ENCODE peak calls at places on chromosomes 5 and 9, in eight cellular contexts. One of them, this sample, is unnamed.

GRCh38 chr9:86990276-86990675 is 43.0 kb upstream of the GAS1 start:
- DNase-seq in transverse colon: no peak
- DNase-seq in naive thymus-derived CD4-positive, alpha-beta T cell: no peak
- DNase-seq in WERI-Rb-1: no peak
- DNase-seq in heart left ventricle: no peak
- DNase-seq in tibial artery: no peak
- DNase-seq in HAP-1: no peak
- DNase-seq in pancreas: no peak
- DNase-seq in this sample: no peak

GRCh38 chr9:99807276-99807852 is 14.3 kb upstream of the NR4A3 start:
- DNase-seq in tibial artery: peak; percentile 81
- DNase-seq in heart left ventricle: peak; percentile 56
- DNase-seq in pancreas: peak; percentile 63
- DNase-seq in HAP-1: peak; percentile 42
- DNase-seq in WERI-Rb-1: peak; percentile 70
- DNase-seq in naive thymus-derived CD4-positive, alpha-beta T cell: peak; percentile 67
- DNase-seq in transverse colon: peak; percentile 63
- DNase-seq in this sample: peak; percentile 76

GRCh38 chr5:43627028-43627427 is 24.0 kb downstream of the NNT start:
- DNase-seq in tibial artery: peak; percentile 28
- DNase-seq in heart left ventricle: peak; percentile 48
- DNase-seq in naive thymus-derived CD4-positive, alpha-beta T cell: no peak
- DNase-seq in pancreas: no peak
- DNase-seq in HAP-1: peak; percentile 62
- DNase-seq in transverse colon: peak; percentile 15
- DNase-seq in WERI-Rb-1: peak; percentile 68
- DNase-seq in this sample: peak; percentile 40

GRCh38 chr9:136821333-136822031 is 13.7 kb downstream of the RABL6 start:
- DNase-seq in pancreas: peak; percentile 27
- DNase-seq in tibial artery: no peak
- DNase-seq in heart left ventricle: no peak
- DNase-seq in transverse colon: no peak
- DNase-seq in naive thymus-derived CD4-positive, alpha-beta T cell: no peak
- DNase-seq in WERI-Rb-1: no peak
- DNase-seq in HAP-1: no peak
- DNase-seq in this sample: no peak

GRCh38 chr5:157665467-157666085 is 5.8 kb upstream of the C5orf52 start:
- DNase-seq in heart left ventricle: no peak
- DNase-seq in HAP-1: no peak
- DNase-seq in transverse colon: no peak
- DNase-seq in pancreas: no peak
- DNase-seq in naive thymus-derived CD4-positive, alpha-beta T cell: no peak
- DNase-seq in WERI-Rb-1: no peak
- DNase-seq in tibial artery: no peak
- DNase-seq in this sample: no peak

GRCh38 chr9:120619751-120620655 is 40.0 kb upstream of the CDK5RAP2 start:
- DNase-seq in transverse colon: peak; percentile 55
- DNase-seq in naive thymus-derived CD4-positive, alpha-beta T cell: peak; percentile 55
- DNase-seq in HAP-1: peak; percentile 76
- DNase-seq in heart left ventricle: peak; percentile 32
- DNase-seq in WERI-Rb-1: peak; percentile 63
- DNase-seq in pancreas: no peak
- DNase-seq in tibial artery: peak; percentile 62
- DNase-seq in this sample: peak; percentile 77

GRCh38 chr5:168822745-168823281 is 243.6 kb upstream of the PANK3 start:
- DNase-seq in tibial artery: peak; percentile 78
- DNase-seq in pancreas: no peak
- DNase-seq in transverse colon: no peak
- DNase-seq in heart left ventricle: no peak
- DNase-seq in HAP-1: no peak
- DNase-seq in naive thymus-derived CD4-positive, alpha-beta T cell: no peak
- DNase-seq in WERI-Rb-1: no peak
- DNase-seq in this sample: no peak

GRCh38 chr5:134022333-134022732 is 17.6 kb upstream of the VDAC1 start:
- DNase-seq in naive thymus-derived CD4-positive, alpha-beta T cell: no peak
- DNase-seq in pancreas: no peak
- DNase-seq in heart left ventricle: peak; percentile 49
- DNase-seq in tibial artery: no peak
- DNase-seq in HAP-1: no peak
- DNase-seq in transverse colon: no peak
- DNase-seq in WERI-Rb-1: no peak
- DNase-seq in this sample: no peak

GRCh38 chr5:97764700-97765099 is 581.7 kb upstream of the RIOK2 start:
- DNase-seq in transverse colon: no peak
- DNase-seq in naive thymus-derived CD4-positive, alpha-beta T cell: no peak
- DNase-seq in HAP-1: no peak
- DNase-seq in WERI-Rb-1: no peak
- DNase-seq in pancreas: no peak
- DNase-seq in tibial artery: no peak
- DNase-seq in heart left ventricle: no peak
- DNase-seq in this sample: no peak

GRCh38 chr9:3348169-3348568 is 177.6 kb downstream of the RFX3 start:
- DNase-seq in HAP-1: no peak
- DNase-seq in pancreas: no peak
- DNase-seq in WERI-Rb-1: no peak
- DNase-seq in transverse colon: no peak
- DNase-seq in naive thymus-derived CD4-positive, alpha-beta T cell: no peak
- DNase-seq in heart left ventricle: no peak
- DNase-seq in tibial artery: no peak
- DNase-seq in this sample: no peak

GRCh38 chr5:118692811-118693342 is 295.5 kb downstream of the DTWD2 start:
- DNase-seq in transverse colon: no peak
- DNase-seq in naive thymus-derived CD4-positive, alpha-beta T cell: no peak
- DNase-seq in pancreas: no peak
- DNase-seq in tibial artery: no peak
- DNase-seq in HAP-1: no peak
- DNase-seq in WERI-Rb-1: peak; percentile 42
- DNase-seq in heart left ventricle: peak; percentile 24
- DNase-seq in this sample: no peak

GRCh38 chr5:57976506-57976905 is 483.4 kb downstream of the PLK2 start:
- DNase-seq in transverse colon: no peak
- DNase-seq in HAP-1: no peak
- DNase-seq in pancreas: no peak
- DNase-seq in WERI-Rb-1: no peak
- DNase-seq in naive thymus-derived CD4-positive, alpha-beta T cell: no peak
- DNase-seq in heart left ventricle: no peak
- DNase-seq in tibial artery: no peak
- DNase-seq in this sample: no peak

GRCh38 chr9:105901514-105902109 is 207.3 kb downstream of the TMEM38B start:
- DNase-seq in transverse colon: no peak
- DNase-seq in naive thymus-derived CD4-positive, alpha-beta T cell: no peak
- DNase-seq in HAP-1: peak; percentile 84
- DNase-seq in tibial artery: no peak
- DNase-seq in WERI-Rb-1: peak; percentile 81
- DNase-seq in pancreas: no peak
- DNase-seq in heart left ventricle: peak; percentile 52
- DNase-seq in this sample: peak; percentile 4

GRCh38 chr9:127418037-127418471 is 6.1 kb upstream of the ZNF79 start:
- DNase-seq in tibial artery: no peak
- DNase-seq in transverse colon: no peak
- DNase-seq in naive thymus-derived CD4-positive, alpha-beta T cell: peak; percentile 38
- DNase-seq in WERI-Rb-1: peak; percentile 89
- DNase-seq in HAP-1: peak; percentile 21
- DNase-seq in heart left ventricle: no peak
- DNase-seq in pancreas: no peak
- DNase-seq in this sample: peak; percentile 16

GRCh38 chr9:530681-531080 is 310.8 kb upstream of the DMRT1 start:
- DNase-seq in heart left ventricle: peak; percentile 67
- DNase-seq in pancreas: peak; percentile 44
- DNase-seq in naive thymus-derived CD4-positive, alpha-beta T cell: no peak
- DNase-seq in tibial artery: peak; percentile 42
- DNase-seq in transverse colon: no peak
- DNase-seq in HAP-1: no peak
- DNase-seq in WERI-Rb-1: no peak
- DNase-seq in this sample: no peak

GRCh38 chr5:128905225-128906110 is 59.8 kb upstream of the SLC27A6 start:
- DNase-seq in naive thymus-derived CD4-positive, alpha-beta T cell: peak; percentile 32
- DNase-seq in tibial artery: no peak
- DNase-seq in heart left ventricle: no peak
- DNase-seq in HAP-1: peak; percentile 53
- DNase-seq in pancreas: no peak
- DNase-seq in transverse colon: peak; percentile 9
- DNase-seq in WERI-Rb-1: peak; percentile 41
- DNase-seq in this sample: peak; percentile 59

GRCh38 chr9:18126776-18127175 is 347.2 kb upstream of the ADAMTSL1 start:
- DNase-seq in tibial artery: no peak
- DNase-seq in transverse colon: no peak
- DNase-seq in heart left ventricle: no peak
- DNase-seq in naive thymus-derived CD4-positive, alpha-beta T cell: no peak
- DNase-seq in pancreas: no peak
- DNase-seq in WERI-Rb-1: no peak
- DNase-seq in HAP-1: no peak
- DNase-seq in this sample: no peak

GRCh38 chr9:101582593-101582992 is 12.2 kb downstream of the PPP3R2 start:
- DNase-seq in tibial artery: no peak
- DNase-seq in WERI-Rb-1: no peak
- DNase-seq in naive thymus-derived CD4-positive, alpha-beta T cell: no peak
- DNase-seq in pancreas: no peak
- DNase-seq in HAP-1: no peak
- DNase-seq in transverse colon: no peak
- DNase-seq in heart left ventricle: no peak
- DNase-seq in this sample: no peak

GRCh38 chr5:14628346-14628745 is 36.2 kb upstream of the OTULIN start:
- DNase-seq in naive thymus-derived CD4-positive, alpha-beta T cell: peak; percentile 32
- DNase-seq in tibial artery: no peak
- DNase-seq in transverse colon: no peak
- DNase-seq in WERI-Rb-1: no peak
- DNase-seq in pancreas: no peak
- DNase-seq in heart left ventricle: no peak
- DNase-seq in HAP-1: peak; percentile 14
- DNase-seq in this sample: peak; percentile 22

GRCh38 chr5:146877783-146878470 is 630 bp downstream of the PPP2R2B start:
- DNase-seq in WERI-Rb-1: peak; percentile 18
- DNase-seq in heart left ventricle: no peak
- DNase-seq in naive thymus-derived CD4-positive, alpha-beta T cell: no peak
- DNase-seq in transverse colon: no peak
- DNase-seq in pancreas: peak; percentile 22
- DNase-seq in HAP-1: no peak
- DNase-seq in tibial artery: no peak
- DNase-seq in this sample: no peak

GRCh38 chr5:122097391-122097790 is 19.3 kb upstream of the LOX start:
- DNase-seq in transverse colon: no peak
- DNase-seq in heart left ventricle: no peak
- DNase-seq in naive thymus-derived CD4-positive, alpha-beta T cell: no peak
- DNase-seq in tibial artery: no peak
- DNase-seq in HAP-1: no peak
- DNase-seq in WERI-Rb-1: no peak
- DNase-seq in pancreas: no peak
- DNase-seq in this sample: no peak

GRCh38 chr9:94128580-94128979 is 44.3 kb downstream of the PTPDC1 start:
- DNase-seq in transverse colon: no peak
- DNase-seq in naive thymus-derived CD4-positive, alpha-beta T cell: no peak
- DNase-seq in tibial artery: no peak
- DNase-seq in heart left ventricle: no peak
- DNase-seq in HAP-1: no peak
- DNase-seq in WERI-Rb-1: no peak
- DNase-seq in pancreas: no peak
- DNase-seq in this sample: no peak
- H3K36me3 ChIP-seq in transverse colon: no peaks in the 10 kb centered on the region
- H3K36me3 ChIP-seq in naive thymus-derived CD4-positive, alpha-beta T cell: no peaks in the 10 kb centered on the region
- H3K36me3 ChIP-seq in tibial artery: no peaks in the 10 kb centered on the region
- H3K36me3 ChIP-seq in heart left ventricle: no peaks in the 10 kb centered on the region
- H3K36me3 ChIP-seq in HAP-1: no peaks in the 10 kb centered on the region
- H3K36me3 ChIP-seq in WERI-Rb-1: no peaks in the 10 kb centered on the region
- H3K36me3 ChIP-seq in pancreas: no peaks in the 10 kb centered on the region
- H3K36me3 ChIP-seq in this sample: no peaks in the 10 kb centered on the region

DNA sequence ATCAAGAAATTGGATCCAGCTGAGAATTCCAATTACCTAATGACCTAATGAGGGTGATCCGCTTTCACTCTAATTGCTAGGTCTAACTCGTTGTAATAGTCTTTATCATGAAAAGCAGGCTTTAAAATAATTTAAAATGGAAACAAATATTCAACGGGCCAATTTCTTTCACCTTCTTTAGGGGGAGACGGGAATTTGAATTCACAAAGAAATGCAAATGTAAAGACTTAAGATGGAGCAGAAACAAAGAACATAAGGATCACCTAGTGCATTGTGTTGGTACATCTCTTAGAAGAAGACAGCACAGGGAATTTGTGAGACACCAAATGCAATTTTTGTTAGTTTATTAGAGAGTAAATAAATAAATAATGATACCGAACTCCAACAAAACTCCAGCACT is 1.5 kb upstream of the KCNN2 start:
- DNase-seq in naive thymus-derived CD4-positive, alpha-beta T cell: no peak
- DNase-seq in WERI-Rb-1: no peak
- DNase-seq in HAP-1: no peak
- DNase-seq in pancreas: no peak
- DNase-seq in heart left ventricle: no peak
- DNase-seq in tibial artery: no peak
- DNase-seq in transverse colon: no peak
- DNase-seq in this sample: no peak
- H3K4me3 ChIP-seq in naive thymus-derived CD4-positive, alpha-beta T cell: no peak overlapping the region
- H3K4me3 ChIP-seq in WERI-Rb-1: peak overlapping the region; percentile 37
- H3K4me3 ChIP-seq in HAP-1: peak overlapping the region; percentile 50
- H3K4me3 ChIP-seq in pancreas: peak overlapping the region; percentile 80
- H3K4me3 ChIP-seq in heart left ventricle: peak overlapping the region; percentile 70
- H3K4me3 ChIP-seq in tibial artery: no peak overlapping the region
- H3K4me3 ChIP-seq in transverse colon: no peak overlapping the region
- H3K4me3 ChIP-seq in this sample: no peak overlapping the region

DNA sequence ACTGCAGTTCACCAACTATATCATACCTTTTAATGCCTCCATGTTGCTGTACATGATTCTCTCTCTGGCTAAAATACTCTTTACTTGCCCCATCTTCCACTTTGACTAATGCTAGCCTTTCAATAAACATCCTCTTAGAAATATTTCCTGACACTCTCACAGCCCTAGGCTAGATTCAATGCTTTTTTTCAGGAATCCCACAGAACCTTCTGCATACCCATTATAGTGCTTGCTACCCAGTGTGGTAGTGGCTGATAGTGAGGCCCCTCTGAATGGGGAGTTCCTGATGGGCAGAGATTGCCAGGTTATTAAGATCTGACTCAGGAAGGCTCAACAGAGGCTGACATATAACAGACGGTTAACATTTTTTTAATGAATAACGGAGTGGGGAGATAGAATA is 11.6 kb downstream of the SSBP2 start:
- DNase-seq in tibial artery: no peak
- DNase-seq in HAP-1: no peak
- DNase-seq in pancreas: no peak
- DNase-seq in heart left ventricle: no peak
- DNase-seq in naive thymus-derived CD4-positive, alpha-beta T cell: no peak
- DNase-seq in WERI-Rb-1: no peak
- DNase-seq in transverse colon: no peak
- DNase-seq in this sample: no peak
- H3K36me3 ChIP-seq in tibial artery: no peaks in the 10 kb centered on the region
- H3K36me3 ChIP-seq in HAP-1: no peaks in the 10 kb centered on the region
- H3K36me3 ChIP-seq in pancreas: no peaks in the 10 kb centered on the region
- H3K36me3 ChIP-seq in heart left ventricle: no peaks in the 10 kb centered on the region
- H3K36me3 ChIP-seq in naive thymus-derived CD4-positive, alpha-beta T cell: no peaks in the 10 kb centered on the region
- H3K36me3 ChIP-seq in WERI-Rb-1: peaks cover 3% of the 10 kb centered on the region
- H3K36me3 ChIP-seq in transverse colon: no peaks in the 10 kb centered on the region
- H3K36me3 ChIP-seq in this sample: no peaks in the 10 kb centered on the region

GRCh38 chr9:129344623-129345495 is 166.8 kb upstream of the IER5L start:
- DNase-seq in pancreas: no peak
- DNase-seq in naive thymus-derived CD4-positive, alpha-beta T cell: no peak
- DNase-seq in HAP-1: no peak
- DNase-seq in tibial artery: no peak
- DNase-seq in WERI-Rb-1: no peak
- DNase-seq in transverse colon: no peak
- DNase-seq in heart left ventricle: peak; percentile 33
- DNase-seq in this sample: no peak
- H3K4me3 ChIP-seq in pancreas: no peak overlapping the region
- H3K4me3 ChIP-seq in naive thymus-derived CD4-positive, alpha-beta T cell: no peak overlapping the region
- H3K4me3 ChIP-seq in HAP-1: no peak overlapping the region
- H3K4me3 ChIP-seq in tibial artery: no peak overlapping the region
- H3K4me3 ChIP-seq in WERI-Rb-1: no peak overlapping the region
- H3K4me3 ChIP-seq in transverse colon: no peak overlapping the region
- H3K4me3 ChIP-seq in heart left ventricle: no peak overlapping the region
- H3K4me3 ChIP-seq in this sample: no peak overlapping the region